ENCODE peak calls at places on chromosomes 2 and 18, in five cellular contexts. One of them, this sample, is unnamed.

GRCh38 chr2:219457784-219458369 is 23.2 kb downstream of the SPEG start:
- DNase-seq in EL: no peak
- DNase-seq in nucleus accumbens: no peak
- DNase-seq in Calu3: no peak
- DNase-seq in heart left ventricle: peak
- DNase-seq in this sample: peak

GRCh38 chr2:63050916-63051794 is 525 bp downstream of the OTX1 start:
- DNase-seq in EL: no peak
- DNase-seq in nucleus accumbens: no peak
- DNase-seq in Calu3: peak
- DNase-seq in heart left ventricle: no peak
- DNase-seq in this sample: no peak

GRCh38 chr2:202871161-202872141 is at the start of gene ICA1L:
- DNase-seq in EL: peak
- DNase-seq in nucleus accumbens: peak
- DNase-seq in Calu3: peak
- DNase-seq in heart left ventricle: peak
- DNase-seq in this sample: peak

GRCh38 chr2:227632827-227633226 is 15.5 kb downstream of the SCYGR4 start:
- DNase-seq in EL: no peak
- DNase-seq in nucleus accumbens: no peak
- DNase-seq in Calu3: no peak
- DNase-seq in heart left ventricle: no peak
- DNase-seq in this sample: no peak

GRCh38 chr18:49185636-49186035 is 234.9 kb upstream of the SMAD7 start:
- DNase-seq in EL: no peak
- DNase-seq in nucleus accumbens: no peak
- DNase-seq in Calu3: no peak
- DNase-seq in heart left ventricle: no peak
- DNase-seq in this sample: no peak

GRCh38 chr2:96345403-96345802 is 9.8 kb downstream of the NCAPH start:
- DNase-seq in EL: no peak
- DNase-seq in nucleus accumbens: no peak
- DNase-seq in Calu3: no peak
- DNase-seq in heart left ventricle: no peak
- DNase-seq in this sample: no peak

GRCh38 chr18:75054611-75055010 is 154.3 kb downstream of the PTGR3 start:
- DNase-seq in EL: no peak
- DNase-seq in nucleus accumbens: no peak
- DNase-seq in Calu3: no peak
- DNase-seq in heart left ventricle: no peak
- DNase-seq in this sample: no peak

GRCh38 chr2:179790235-179790895 is 71.0 kb downstream of the ZNF385B start:
- DNase-seq in EL: no peak
- DNase-seq in nucleus accumbens: no peak
- DNase-seq in Calu3: no peak
- DNase-seq in heart left ventricle: no peak
- DNase-seq in this sample: no peak

GRCh38 chr2:42755161-42755900 is 8.6 kb downstream of the OXER1 start:
- DNase-seq in EL: peak
- DNase-seq in nucleus accumbens: no peak
- DNase-seq in Calu3: no peak
- DNase-seq in heart left ventricle: no peak
- DNase-seq in this sample: no peak

GRCh38 chr2:185208261-185208660 is 530.3 kb upstream of the FSIP2 start:
- DNase-seq in EL: peak
- DNase-seq in nucleus accumbens: no peak
- DNase-seq in Calu3: peak
- DNase-seq in heart left ventricle: no peak
- DNase-seq in this sample: no peak

GRCh38 chr2:96578731-96579130 is 42.2 kb downstream of the ARID5A start:
- DNase-seq in EL: no peak
- DNase-seq in nucleus accumbens: no peak
- DNase-seq in Calu3: no peak
- DNase-seq in heart left ventricle: no peak
- DNase-seq in this sample: no peak

GRCh38 chr2:239533917-239534316 is 133.1 kb upstream of the HDAC4 start:
- DNase-seq in EL: no peak
- DNase-seq in nucleus accumbens: no peak
- DNase-seq in Calu3: no peak
- DNase-seq in heart left ventricle: peak
- DNase-seq in this sample: no peak

GRCh38 chr2:241128266-241128665 is 21.0 kb downstream of the PASK start:
- DNase-seq in EL: no peak
- DNase-seq in nucleus accumbens: no peak
- DNase-seq in Calu3: no peak
- DNase-seq in heart left ventricle: no peak
- DNase-seq in this sample: no peak

GRCh38 chr2:189658281-189658680 is 3.0 kb upstream of the ASNSD1 start:
- DNase-seq in EL: no peak
- DNase-seq in nucleus accumbens: no peak
- DNase-seq in Calu3: no peak
- DNase-seq in heart left ventricle: no peak
- DNase-seq in this sample: no peak

GRCh38 chr2:1688859-1689258 is 55.5 kb downstream of the PXDN start:
- DNase-seq in EL: no peak
- DNase-seq in nucleus accumbens: no peak
- DNase-seq in Calu3: no peak
- DNase-seq in heart left ventricle: no peak
- DNase-seq in this sample: no peak

This sample was measured in putamen.